ENCODE peak calls at places on chromosomes 3 and 15, in seven cellular contexts. One of them, this sample, is unnamed.

GRCh38 chr15:79068790-79069189 is 21.8 kb downstream of the RASGRF1 start:
- DNase-seq in H1: no peak
- DNase-seq in HepG2: no peak
- DNase-seq in GM12892: no peak
- DNase-seq in GM12878: no peak
- DNase-seq in K562: no peak
- DNase-seq in GM12891: no peak
- DNase-seq in this sample: no peak

GRCh38 chr15:78212546-78213424 is 21.6 kb downstream of the ACSBG1 start:
- DNase-seq in HepG2: peak; percentile 23
- DNase-seq in K562: peak; percentile 77
- DNase-seq in GM12878: no peak
- DNase-seq in H1: no peak
- DNase-seq in GM12891: no peak
- DNase-seq in GM12892: no peak
- DNase-seq in this sample: peak; percentile 58

GRCh38 chr3:71062920-71063767 is 520.4 kb downstream of the FOXP1 start:
- DNase-seq in H1: no peak
- DNase-seq in GM12891: no peak
- DNase-seq in GM12878: no peak
- DNase-seq in GM12892: no peak
- DNase-seq in K562: no peak
- DNase-seq in HepG2: no peak
- DNase-seq in this sample: peak; percentile 9

GRCh38 chr3:186290791-186291190 is 71.2 kb downstream of the DGKG start:
- DNase-seq in GM12892: no peak
- DNase-seq in K562: no peak
- DNase-seq in GM12891: no peak
- DNase-seq in GM12878: no peak
- DNase-seq in H1: no peak
- DNase-seq in HepG2: no peak
- DNase-seq in this sample: no peak

GRCh38 chr3:62415312-62415791 is 42.0 kb upstream of the FEZF2 start:
- DNase-seq in GM12892: no peak
- DNase-seq in GM12891: no peak
- DNase-seq in GM12878: no peak
- DNase-seq in HepG2: no peak
- DNase-seq in H1: peak; percentile 83
- DNase-seq in K562: no peak
- DNase-seq in this sample: no peak

GRCh38 chr3:11844891-11845290 is 1.8 kb downstream of the TAMM41 start:
- DNase-seq in GM12891: no peak
- DNase-seq in GM12892: no peak
- DNase-seq in K562: no peak
- DNase-seq in H1: no peak
- DNase-seq in HepG2: no peak
- DNase-seq in GM12878: no peak
- DNase-seq in this sample: no peak

GRCh38 chr3:34207826-34208225 is 409.4 kb downstream of the PDCD6IP start:
- DNase-seq in GM12878: no peak
- DNase-seq in HepG2: no peak
- DNase-seq in GM12892: no peak
- DNase-seq in H1: no peak
- DNase-seq in K562: no peak
- DNase-seq in GM12891: no peak
- DNase-seq in this sample: no peak

GRCh38 chr3:128488636-128488994 is 4.4 kb downstream of the GATA2 start:
- DNase-seq in HepG2: no peak
- DNase-seq in K562: peak; percentile 27
- DNase-seq in GM12878: no peak
- DNase-seq in GM12892: no peak
- DNase-seq in GM12891: no peak
- DNase-seq in H1: no peak
- DNase-seq in this sample: peak; percentile 68

GRCh38 chr3:38843898-38844297 is 27.9 kb upstream of the SCN10A start:
- DNase-seq in GM12892: no peak
- DNase-seq in GM12891: no peak
- DNase-seq in HepG2: peak; percentile 34
- DNase-seq in K562: no peak
- DNase-seq in GM12878: no peak
- DNase-seq in H1: no peak
- DNase-seq in this sample: peak; percentile 54

GRCh38 chr3:60584250-60584649 is 667.0 kb downstream of the FHIT start:
- DNase-seq in H1: no peak
- DNase-seq in GM12892: no peak
- DNase-seq in GM12878: no peak
- DNase-seq in K562: no peak
- DNase-seq in GM12891: no peak
- DNase-seq in HepG2: no peak
- DNase-seq in this sample: no peak

GRCh38 chr15:35738370-35738769 is 192.4 kb upstream of the DPH6 start:
- DNase-seq in GM12892: no peak
- DNase-seq in GM12891: no peak
- DNase-seq in GM12878: no peak
- DNase-seq in H1: no peak
- DNase-seq in K562: no peak
- DNase-seq in HepG2: no peak
- DNase-seq in this sample: no peak
- TF ChIP-seq TAF1 in GM12892: no peak
- TF ChIP-seq TAF1 in GM12891: no peak
- TF ChIP-seq TAF1 in GM12878: no peak
- TF ChIP-seq TAF1 in H1: no peak
- TF ChIP-seq TAF1 in K562: no peak
- TF ChIP-seq TAF1 in HepG2: no peak
- TF ChIP-seq TAF1 in this sample: no peak

DNA sequence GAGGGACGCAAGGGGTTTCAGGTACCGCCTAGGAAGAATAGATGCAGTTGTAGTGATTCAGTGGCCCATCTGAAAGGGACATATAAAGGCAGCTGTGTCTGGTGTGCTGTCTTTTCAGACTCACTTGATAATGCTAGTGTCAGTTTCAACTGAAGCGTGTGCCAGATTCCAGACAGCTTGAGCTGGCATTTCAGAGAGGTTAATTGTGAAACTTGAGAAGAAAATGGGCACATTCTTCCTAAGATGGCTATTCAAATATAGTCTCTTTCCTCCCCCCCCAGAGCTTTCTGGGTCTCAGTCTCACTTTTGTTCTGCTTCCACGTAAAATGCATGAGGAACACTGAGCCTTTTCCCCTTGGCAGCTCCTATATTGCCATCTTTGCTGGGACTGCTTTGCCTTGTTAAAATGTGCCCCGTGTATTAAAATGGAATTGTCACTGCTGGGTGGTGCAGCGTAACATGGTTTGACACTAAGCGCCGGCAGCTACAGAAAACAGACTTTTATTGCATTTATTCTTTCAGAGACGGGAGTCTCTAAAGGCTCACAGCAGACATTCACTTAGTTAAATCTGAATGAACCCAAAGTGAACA is 478.7 kb downstream of the RBMS3 start:
- DNase-seq in H1: no peak
- DNase-seq in GM12892: no peak
- DNase-seq in HepG2: no peak
- DNase-seq in K562: no peak
- DNase-seq in GM12891: no peak
- DNase-seq in GM12878: no peak
- DNase-seq in this sample: peak; percentile 10
- TF ChIP-seq TAF1 in H1: no peak
- TF ChIP-seq TAF1 in GM12892: no peak
- TF ChIP-seq TAF1 in HepG2: no peak
- TF ChIP-seq TAF1 in K562: no peak
- TF ChIP-seq TAF1 in GM12891: no peak
- TF ChIP-seq TAF1 in GM12878: no peak
- TF ChIP-seq TAF1 in this sample: no peak

DNA sequence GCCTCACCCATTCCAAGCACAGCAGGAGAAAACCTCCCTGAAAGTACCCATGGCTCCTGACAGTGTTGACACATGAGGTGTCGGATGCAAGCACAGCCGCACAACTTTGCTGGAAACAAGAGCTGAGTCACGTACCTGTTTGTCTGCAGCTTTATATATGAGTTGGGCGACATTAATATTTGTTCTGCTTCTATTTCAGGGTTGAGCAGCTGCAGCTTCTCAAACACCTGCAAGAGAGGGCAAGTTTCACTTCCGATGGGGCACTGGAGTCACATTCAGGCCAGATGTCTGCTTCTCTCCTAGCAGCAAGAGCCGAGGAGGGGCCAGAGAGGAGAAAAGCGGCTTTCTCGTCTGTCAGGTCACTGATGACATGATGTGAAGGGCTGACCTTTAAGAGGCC is 88.0 kb downstream of the NUP210 start:
- DNase-seq in K562: no peak
- DNase-seq in HepG2: no peak
- DNase-seq in GM12892: peak; percentile 69
- DNase-seq in GM12878: peak; percentile 93
- DNase-seq in H1: no peak
- DNase-seq in GM12891: peak; percentile 71
- DNase-seq in this sample: no peak
- TF ChIP-seq TAF1 in K562: no peak
- TF ChIP-seq TAF1 in HepG2: no peak
- TF ChIP-seq TAF1 in GM12892: no peak
- TF ChIP-seq TAF1 in GM12878: no peak
- TF ChIP-seq TAF1 in H1: no peak
- TF ChIP-seq TAF1 in GM12891: no peak
- TF ChIP-seq TAF1 in this sample: no peak

DNA sequence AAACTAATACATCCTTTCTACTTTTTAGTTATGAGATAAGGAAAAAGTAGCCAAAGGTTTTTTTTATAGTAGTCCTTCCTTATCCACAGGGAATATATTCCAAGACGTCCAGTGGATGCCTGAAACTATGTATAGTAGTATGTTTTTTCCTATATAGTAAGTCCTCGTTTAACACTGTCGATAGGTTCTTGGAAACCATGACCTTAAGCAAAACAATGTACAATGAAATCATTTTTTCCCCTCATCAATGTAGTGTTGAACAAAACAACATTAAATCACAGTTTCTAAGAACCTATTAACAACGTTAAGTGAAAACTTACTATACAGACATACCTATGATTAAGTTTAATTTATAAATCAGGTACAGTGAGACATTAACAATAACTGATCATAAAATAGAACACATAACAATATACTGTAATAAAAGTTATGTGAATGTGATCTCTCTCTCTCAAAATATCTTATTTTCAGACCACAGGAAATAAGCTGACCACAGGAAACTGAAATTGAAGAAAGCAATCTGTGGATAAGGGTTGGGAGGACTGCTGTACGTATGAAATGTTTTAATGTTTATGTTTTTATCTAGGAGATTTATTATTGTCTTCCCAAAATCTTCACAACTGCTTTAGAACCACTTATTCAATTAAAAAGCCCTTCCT is 20.6 kb downstream of the COPS2 start:
- DNase-seq in HepG2: no peak
- DNase-seq in K562: no peak
- DNase-seq in GM12878: no peak
- DNase-seq in GM12891: no peak
- DNase-seq in GM12892: no peak
- DNase-seq in H1: no peak
- DNase-seq in this sample: no peak
- TF ChIP-seq TAF1 in HepG2: no peak
- TF ChIP-seq TAF1 in K562: no peak
- TF ChIP-seq TAF1 in GM12878: no peak
- TF ChIP-seq TAF1 in GM12891: no peak
- TF ChIP-seq TAF1 in GM12892: no peak
- TF ChIP-seq TAF1 in H1: no peak
- TF ChIP-seq TAF1 in this sample: no peak

GRCh38 chr3:98972155-98972554 is 70.7 kb upstream of the DCBLD2 start:
- DNase-seq in K562: no peak
- DNase-seq in HepG2: peak; percentile 23
- DNase-seq in GM12891: no peak
- DNase-seq in H1: no peak
- DNase-seq in GM12892: no peak
- DNase-seq in GM12878: no peak
- DNase-seq in this sample: no peak
- TF ChIP-seq TAF1 in K562: no peak
- TF ChIP-seq TAF1 in HepG2: no peak
- TF ChIP-seq TAF1 in GM12891: no peak
- TF ChIP-seq TAF1 in H1: no peak
- TF ChIP-seq TAF1 in GM12892: no peak
- TF ChIP-seq TAF1 in GM12878: no peak
- TF ChIP-seq TAF1 in this sample: peak; percentile 70

DNA sequence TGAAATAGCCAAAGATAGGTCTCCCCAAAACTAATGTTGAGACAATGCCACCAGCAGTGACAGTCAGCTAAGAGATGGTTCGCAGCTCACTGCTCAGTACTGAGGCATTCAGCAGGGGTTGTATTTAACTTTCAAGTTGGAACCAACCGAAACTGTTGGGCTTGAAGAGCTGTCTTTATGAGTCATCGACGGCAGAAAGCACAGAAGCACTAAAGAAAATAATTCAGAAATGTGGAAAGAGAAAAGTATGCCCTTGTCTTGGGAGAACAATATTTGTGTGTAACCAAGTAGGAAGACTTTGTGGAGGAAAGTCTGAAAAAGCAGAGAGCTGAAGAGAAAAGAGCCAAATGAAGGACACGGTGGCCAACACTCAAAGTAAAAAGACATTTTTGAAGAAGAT is 4.3 kb upstream of the RARB start:
- DNase-seq in H1: no peak
- DNase-seq in GM12891: no peak
- DNase-seq in K562: no peak
- DNase-seq in GM12878: no peak
- DNase-seq in GM12892: no peak
- DNase-seq in HepG2: no peak
- DNase-seq in this sample: no peak
- TF ChIP-seq TAF1 in H1: no peak
- TF ChIP-seq TAF1 in GM12891: no peak
- TF ChIP-seq TAF1 in K562: no peak
- TF ChIP-seq TAF1 in GM12878: no peak
- TF ChIP-seq TAF1 in GM12892: no peak
- TF ChIP-seq TAF1 in HepG2: no peak
- TF ChIP-seq TAF1 in this sample: no peak

GRCh38 chr3:126930936-126931600 is 51.8 kb upstream of the PLXNA1 start:
- DNase-seq in GM12878: no peak
- DNase-seq in GM12892: no peak
- DNase-seq in K562: no peak
- DNase-seq in GM12891: no peak
- DNase-seq in H1: no peak
- DNase-seq in HepG2: no peak
- DNase-seq in this sample: no peak

GRCh38 chr3:126931806-126932187 is 51.1 kb upstream of the PLXNA1 start:
- DNase-seq in GM12891: no peak
- DNase-seq in HepG2: no peak
- DNase-seq in GM12878: no peak
- DNase-seq in H1: no peak
- DNase-seq in K562: no peak
- DNase-seq in GM12892: no peak
- DNase-seq in this sample: no peak

GRCh38 chr3:126934991-126935390 is 47.9 kb upstream of the PLXNA1 start:
- DNase-seq in GM12878: no peak
- DNase-seq in H1: no peak
- DNase-seq in GM12892: no peak
- DNase-seq in GM12891: no peak
- DNase-seq in HepG2: no peak
- DNase-seq in K562: no peak
- DNase-seq in this sample: no peak

GRCh38 chr3:126934149-126934548 is 48.8 kb upstream of the PLXNA1 start:
- DNase-seq in K562: no peak
- DNase-seq in GM12892: no peak
- DNase-seq in GM12891: no peak
- DNase-seq in GM12878: no peak
- DNase-seq in HepG2: no peak
- DNase-seq in H1: no peak
- DNase-seq in this sample: peak; percentile 55

GRCh38 chr3:126932188-126932931 is 50.6 kb upstream of the PLXNA1 start:
- DNase-seq in HepG2: no peak
- DNase-seq in GM12892: no peak
- DNase-seq in GM12891: no peak
- DNase-seq in K562: no peak
- DNase-seq in H1: no peak
- DNase-seq in GM12878: no peak
- DNase-seq in this sample: no peak
- TF ChIP-seq TAF1 in HepG2: no peak
- TF ChIP-seq TAF1 in GM12892: no peak
- TF ChIP-seq TAF1 in GM12891: no peak
- TF ChIP-seq TAF1 in K562: no peak
- TF ChIP-seq TAF1 in H1: no peak
- TF ChIP-seq TAF1 in GM12878: no peak
- TF ChIP-seq TAF1 in this sample: no peak

This sample was measured in SK-N-SH.